ENCODE peak calls at places on chromosome 19, in eight cellular contexts. M, E, X, C, Z, Y, H and W are unnamed samples.

GRCh38 chr19:18948075-18948975 is 7.3 kb upstream of the HOMER3 start:
- DNase-seq in M (no peak), E (no peak), X (no peak), C (no peak), Z (no peak), Y (no peak), H (no peak), W (no peak)

GRCh38 chr19:47156861-47157454 is 26.3 kb downstream of the SAE1 start:
- DNase-seq in M (no peak), E (no peak), X (no peak), C (no peak), Z (no peak), Y (no peak), H (no peak), W (no peak)

GRCh38 chr19:2555422-2556220 is 79.7 kb downstream of the GADD45B start:
- DNase-seq in M (peak), E (no peak), X (no peak), C (no peak), Z (no peak), Y (no peak), H (no peak), W (no peak)

GRCh38 chr19:18397242-18398202 is at the start of gene LRRC25:
- DNase-seq in M (peak), E (no peak), X (no peak), C (no peak), Z (no peak), Y (no peak), H (peak), W (no peak)

GRCh38 chr19:13835791-13836723 is 40.8 kb downstream of the ZSWIM4 start:
- DNase-seq in M (no peak), E (no peak), X (no peak), C (no peak), Z (no peak), Y (no peak), H (peak), W (no peak)

GRCh38 chr19:16736709-16737108 is 17.1 kb downstream of the NWD1 start:
- DNase-seq in M (no peak), E (no peak), X (no peak), C (no peak), Z (no peak), Y (no peak), H (no peak), W (no peak)

GRCh38 chr19:18282021-18282787 is 782 bp upstream of the JUND start:
- DNase-seq in M (peak), E (no peak), X (peak), C (peak), Z (no peak), Y (no peak), H (no peak), W (no peak)

GRCh38 chr19:55112246-55112780 is 5.1 kb downstream of the PPP1R12C start:
- DNase-seq in M (no peak), E (no peak), X (no peak), C (no peak), Z (peak), Y (no peak), H (no peak), W (no peak)

GRCh38 chr19:45298264-45298663 is 24.4 kb downstream of the CKM start:
- DNase-seq in M (no peak), E (no peak), X (no peak), C (no peak), Z (no peak), Y (no peak), H (no peak), W (no peak)

GRCh38 chr19:28393574-28394336 is 819.2 kb downstream of the UQCRFS1 start:
- DNase-seq in M (no peak), E (no peak), X (no peak), C (no peak), Z (no peak), Y (no peak), H (no peak), W (no peak)

GRCh38 chr19:50223439-50223716 is 20.0 kb downstream of the MYH14 start:
- DNase-seq in M (no peak), E (no peak), X (no peak), C (no peak), Z (no peak), Y (no peak), H (no peak), W (no peak)

GRCh38 chr19:54893406-54893805 is 12.5 kb upstream of the NCR1 start:
- DNase-seq in M (no peak), E (no peak), X (no peak), C (no peak), Z (no peak), Y (no peak), H (no peak), W (no peak)

GRCh38 chr19:39083983-39084731 is at the start of gene ACP7:
- DNase-seq in M (no peak), E (no peak), X (no peak), C (peak), Z (peak), Y (no peak), H (no peak), W (no peak)

GRCh38 chr19:16607819-16608218 is 20.2 kb downstream of the MED26 start:
- DNase-seq in M (no peak), E (no peak), X (no peak), C (no peak), Z (no peak), Y (no peak), H (no peak), W (no peak)

GRCh38 chr19:41910992-41911888 is 17.0 kb downstream of the ERFL start:
- DNase-seq in M (no peak), E (no peak), X (no peak), C (no peak), Z (no peak), Y (no peak), H (no peak), W (no peak)

GRCh38 chr19:6199240-6199983 is 63.9 kb downstream of the ACSBG2 start:
- DNase-seq in M (peak), E (peak), X (peak), C (peak), Z (peak), Y (peak), H (peak), W (peak)

GRCh38 chr19:447816-448546 is 12.9 kb downstream of the SHC2 start:
- DNase-seq in M (no peak), E (no peak), X (no peak), C (no peak), Z (peak), Y (no peak), H (no peak), W (no peak)

GRCh38 chr19:52689804-52690394 is 44.9 kb downstream of the ZNF611 start:
- DNase-seq in M (peak), E (no peak), X (no peak), C (peak), Z (peak), Y (no peak), H (peak), W (peak)

GRCh38 chr19:50329146-50329925 is at the start of gene KCNC3:
- DNase-seq in M (peak), E (peak), X (peak), C (peak), Z (peak), Y (peak), H (peak), W (no peak)

GRCh38 chr19:10517361-10517759 is at the start of gene S1PR5:
- DNase-seq in M (no peak), E (no peak), X (peak), C (no peak), Z (peak), Y (no peak), H (no peak), W (no peak)

GRCh38 chr19:34310494-34310981 is 54.5 kb upstream of the GPI start:
- DNase-seq in M (peak), E (no peak), X (peak), C (no peak), Z (no peak), Y (no peak), H (no peak), W (no peak)

GRCh38 chr19:8666814-8667405 is 31.7 kb downstream of the ACTL9 start:
- DNase-seq in M (no peak), E (no peak), X (no peak), C (no peak), Z (no peak), Y (no peak), H (no peak), W (no peak)

GRCh38 chr19:38090561-38090960 is 133.5 kb downstream of the DPF1 start:
- DNase-seq in M (no peak), E (no peak), X (peak), C (no peak), Z (no peak), Y (no peak), H (no peak), W (no peak)

GRCh38 chr19:17058236-17058635 is 17.0 kb downstream of the HAUS8 start:
- DNase-seq in M (no peak), E (no peak), X (no peak), C (no peak), Z (no peak), Y (no peak), H (no peak), W (no peak)

GRCh38 chr19:40791349-40791748 is 7.6 kb upstream of the EGLN2 start:
- DNase-seq in M (no peak), E (no peak), X (no peak), C (no peak), Z (no peak), Y (no peak), H (no peak), W (no peak)

GRCh38 chr19:35281303-35281702 is 1.0 kb upstream of the HAMP start:
- DNase-seq in M (no peak), E (no peak), X (no peak), C (no peak), Z (no peak), Y (no peak), H (no peak), W (no peak)

GRCh38 chr19:52464798-52465470 is 11.6 kb downstream of the ZNF578 start:
- DNase-seq in M (no peak), E (no peak), X (peak), C (no peak), Z (peak), Y (no peak), H (no peak), W (peak)

GRCh38 chr19:3785464-3785937 is 680 bp downstream of the MATK start:
- DNase-seq in M (no peak), E (peak), X (no peak), C (peak), Z (no peak), Y (no peak), H (no peak), W (no peak)

GRCh38 chr19:11451942-11452813 is 16.7 kb downstream of the PRKCSH start:
- DNase-seq in M (no peak), E (no peak), X (no peak), C (no peak), Z (no peak), Y (no peak), H (no peak), W (no peak)

GRCh38 chr19:51441410-51442390 is 16.6 kb downstream of the SIGLEC8 start:
- DNase-seq in M (no peak), E (no peak), X (no peak), C (peak), Z (no peak), Y (peak), H (no peak), W (peak)

GRCh38 chr19:7534531-7534980 is 961 bp upstream of the PNPLA6 start:
- DNase-seq in M (peak), E (peak), X (no peak), C (peak), Z (peak), Y (peak), H (peak), W (peak)